ENCODE peak calls at places on chromosomes 4 and X, in nine cellular contexts. M, S, T, V, H, Z, R, U and Y are unnamed samples.

GRCh38 chr4:151218343-151218742 is 58.6 kb upstream of the PRSS48 start:
- DNase-seq in T (peak; percentile 58), M (peak; percentile 53), V (no peak), H (no peak), R (no peak), Z (no peak), U (no peak), S (no peak), Y (no peak)

GRCh38 chr4:105679186-105679585 is 29.3 kb downstream of the INTS12 start:
- DNase-seq in T (no peak), H (no peak), R (no peak), Z (no peak), M (no peak), U (no peak), V (no peak), S (no peak), Y (no peak)

GRCh38 chr4:151690164-151690856 is 70.5 kb downstream of the GATB start:
- DNase-seq in S (no peak), Z (no peak), V (no peak), H (no peak), T (peak; percentile 77), M (peak; percentile 74), U (no peak), R (no peak), Y (no peak)

GRCh38 chr4:87108142-87108546 is 112.3 kb downstream of the KLHL8 start:
- DNase-seq in Z (no peak), R (peak; percentile 74), V (peak; percentile 45), H (peak; percentile 53), S (peak; percentile 69), M (peak; percentile 85), U (no peak), T (peak; percentile 91), Y (no peak)

GRCh38 chr4:121408-122084 is 2.8 kb upstream of the ZNF718 start:
- DNase-seq in R (no peak), Z (no peak), M (no peak), S (no peak), H (no peak), V (no peak), U (no peak), T (no peak), Y (peak; percentile 18)

GRCh38 chr4:144701683-144702233 is 55.8 kb downstream of the HHIP start:
- DNase-seq in U (no peak), H (no peak), V (no peak), M (no peak), T (no peak), S (no peak), Z (no peak), R (no peak), Y (no peak)

GRCh38 chr4:174156239-174156826 is 127.1 kb downstream of the FBXO8 start:
- DNase-seq in R (no peak), T (peak; percentile 63), Z (no peak), S (no peak), H (no peak), V (peak; percentile 15), U (no peak), M (peak; percentile 38), Y (peak; percentile 14)

GRCh38 chr4:101439926-101440325 is 92.6 kb upstream of the PPP3CA start:
- DNase-seq in R (no peak), Z (no peak), S (no peak), U (no peak), M (peak; percentile 15), V (no peak), H (no peak), T (peak; percentile 76), Y (no peak)

GRCh38 chr4:5192271-5192670 is 141.0 kb downstream of the STK32B start:
- DNase-seq in Z (no peak), M (no peak), U (no peak), V (peak; percentile 8), R (no peak), T (no peak), H (no peak), S (no peak), Y (no peak)

GRCh38 chrX:113868169-113868568 is 715.7 kb upstream of the HTR2C start:
- DNase-seq in S (no peak), Z (no peak), R (no peak), V (no peak), U (no peak), H (no peak), T (no peak), M (no peak), Y (no peak)

GRCh38 chr4:141275834-141276233 is 55.1 kb downstream of the ZNF330 start:
- DNase-seq in M (peak; percentile 94), Z (no peak), U (no peak), S (peak; percentile 60), V (no peak), R (no peak), H (no peak), T (peak; percentile 86), Y (no peak)

GRCh38 chrX:10598540-10598939 is 21.8 kb downstream of the MID1 start:
- DNase-seq in Z (no peak), S (no peak), R (no peak), T (no peak), H (no peak), M (no peak), V (no peak), U (no peak), Y (no peak)

GRCh38 chr4:149870008-149870407 is 54.4 kb upstream of the IQCM start:
- DNase-seq in M (no peak), R (no peak), S (no peak), U (no peak), V (no peak), Z (no peak), H (no peak), T (no peak), Y (no peak)

GRCh38 chr4:98653006-98653405 is 5.4 kb downstream of the TSPAN5 start:
- DNase-seq in S (no peak), M (peak; percentile 80), V (peak; percentile 40), U (no peak), R (no peak), T (peak; percentile 83), Z (no peak), H (no peak), Y (no peak)

GRCh38 chrX:11273544-11273943 is 19.7 kb upstream of the AMELX start:
- DNase-seq in S (no peak), Z (no peak), T (peak; percentile 46), H (no peak), V (no peak), M (peak; percentile 53), U (no peak), R (no peak), Y (no peak)

GRCh38 chrX:144040793-144041192 is 156.9 kb downstream of the UBE2NL start:
- DNase-seq in R (no peak), H (no peak), U (no peak), T (no peak), Z (no peak), M (no peak), V (no peak), S (no peak), Y (no peak)

DNA sequence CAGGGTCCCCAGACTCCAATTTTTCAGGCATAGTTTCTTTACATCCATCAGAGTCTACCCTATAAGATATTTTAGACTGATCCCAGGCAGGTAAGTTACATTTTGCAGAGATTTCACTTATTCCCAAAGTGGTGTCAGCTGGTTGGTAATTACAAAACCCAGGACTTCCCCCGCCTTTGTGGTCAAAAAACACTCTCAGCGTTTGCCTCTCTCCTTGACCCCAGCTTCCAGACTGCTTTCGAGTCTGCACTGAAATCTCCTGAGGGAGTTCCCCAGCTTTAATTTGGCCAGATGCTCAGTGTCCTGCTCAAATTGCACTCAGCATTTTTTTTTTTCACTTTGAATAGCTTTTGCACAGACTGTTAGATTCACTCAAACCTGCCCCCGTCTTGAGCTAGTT is 11.2 kb upstream of the AMOT start:
- DNase-seq in T (peak; percentile 36), S (no peak), U (no peak), H (no peak), Z (no peak), R (no peak), M (peak; percentile 73), V (no peak), Y (no peak)
- H3K27me3 ChIP-seq in T (no peaks in the 10 kb centered on the region), S (no peaks in the 10 kb centered on the region), U (no peaks in the 10 kb centered on the region), H (no peaks in the 10 kb centered on the region), Z (no peaks in the 10 kb centered on the region), R (peaks cover 5% of the 10 kb centered on the region), M (peaks cover 9% of the 10 kb centered on the region), V (no peaks in the 10 kb centered on the region), Y (no peaks in the 10 kb centered on the region)

DNA sequence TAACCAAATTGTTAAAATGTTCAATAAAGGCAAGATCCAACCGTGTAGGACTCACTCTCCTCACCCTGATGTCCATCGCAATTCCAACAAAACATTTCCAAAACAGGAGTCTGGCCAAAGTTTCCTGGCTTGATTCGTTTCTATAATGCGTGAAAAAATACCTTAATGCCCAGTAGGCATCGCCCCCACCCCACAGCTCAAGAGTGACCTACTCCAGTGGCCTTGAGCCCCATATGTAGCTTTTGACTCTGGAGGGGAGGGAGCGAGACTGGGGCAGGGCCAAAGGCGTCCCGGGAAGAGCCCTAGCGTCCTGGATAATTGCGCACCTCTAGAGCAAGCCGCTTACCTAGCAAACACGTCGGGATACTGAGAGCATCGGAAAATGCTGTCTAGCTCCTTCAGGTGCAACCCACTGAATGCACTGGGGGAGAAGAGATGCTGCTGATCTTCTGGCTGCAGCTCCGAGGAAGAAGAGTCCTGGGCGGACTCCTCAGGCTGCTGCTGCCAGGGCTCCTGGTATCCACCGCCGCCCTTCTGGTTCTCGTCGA is 55.6 kb upstream of the NKAP start:
- DNase-seq in V (no peak), T (no peak), R (no peak), H (no peak), S (no peak), Z (no peak), M (no peak), U (no peak), Y (no peak)
- H3K27me3 ChIP-seq in V (peaks cover 80% of the 10 kb centered on the region), T (peaks cover 41% of the 10 kb centered on the region), R (peaks cover 43% of the 10 kb centered on the region), H (peaks cover 17% of the 10 kb centered on the region), S (peaks cover 47% of the 10 kb centered on the region), Z (peaks cover 67% of the 10 kb centered on the region), M (peaks cover 40% of the 10 kb centered on the region), U (peaks cover 3% of the 10 kb centered on the region), Y (no peaks in the 10 kb centered on the region)

DNA sequence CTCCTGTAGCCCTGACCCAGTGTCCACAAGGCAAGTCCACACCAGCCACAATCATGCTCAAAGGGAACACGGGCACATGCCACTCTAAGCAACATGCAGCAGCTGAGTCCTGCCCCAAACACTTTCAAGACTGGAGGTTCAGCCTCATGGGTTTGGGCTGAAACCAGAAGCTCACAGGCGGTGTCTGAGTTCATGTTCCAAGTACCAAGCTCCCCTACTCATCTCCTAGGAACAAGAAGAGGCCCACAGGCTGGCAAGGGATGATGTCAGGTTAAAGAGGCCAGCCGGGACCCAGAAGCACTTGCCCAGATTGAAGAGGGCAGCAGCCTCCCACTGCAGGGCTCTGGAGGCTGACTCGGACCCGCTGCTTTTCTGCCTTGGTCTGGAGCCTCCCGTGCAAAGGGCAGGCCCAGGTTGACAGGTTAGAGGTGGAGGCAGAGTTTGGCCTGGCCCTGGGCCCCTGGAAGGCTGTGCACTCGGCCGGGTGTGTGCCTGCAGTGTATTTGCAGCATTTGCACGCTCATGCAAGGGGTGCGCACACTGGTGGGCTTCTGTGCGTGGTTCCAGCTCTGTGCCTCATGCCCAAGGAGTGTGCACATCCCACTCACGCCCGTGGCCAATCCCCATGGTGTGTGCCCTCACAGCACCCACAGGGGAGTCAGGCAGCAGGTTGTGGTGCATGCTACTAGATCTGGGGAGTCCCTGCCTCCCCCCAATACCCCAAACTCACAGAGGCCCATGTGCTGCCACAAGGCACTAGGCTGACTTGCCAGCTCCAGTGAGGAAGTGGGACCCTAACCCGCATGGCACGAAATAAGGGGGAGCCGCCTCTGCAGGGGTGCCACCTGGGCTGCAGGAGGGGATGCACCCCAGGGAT is 2.4 kb downstream of the HMX1 start:
- DNase-seq in V (no peak), U (no peak), M (no peak), T (no peak), R (no peak), S (no peak), H (no peak), Z (no peak), Y (no peak)
- H3K27me3 ChIP-seq in V (peaks cover 96% of the 10 kb centered on the region), U (peaks cover 22% of the 10 kb centered on the region), M (peaks cover 84% of the 10 kb centered on the region), T (peaks cover 31% of the 10 kb centered on the region), R (peaks cover 83% of the 10 kb centered on the region), S (peaks cover 90% of the 10 kb centered on the region), H (peaks cover 49% of the 10 kb centered on the region), Z (peaks cover 90% of the 10 kb centered on the region), Y (no peaks in the 10 kb centered on the region)

GRCh38 chr4:37279894-37280592 is 35.5 kb downstream of the NWD2 start:
- DNase-seq in V (peak; percentile 0), T (no peak), H (no peak), Z (no peak), M (no peak), R (no peak), S (peak; percentile 1), U (no peak), Y (no peak)
- H3K27me3 ChIP-seq in V (no peaks in the 10 kb centered on the region), T (no peaks in the 10 kb centered on the region), H (no peaks in the 10 kb centered on the region), Z (no peaks in the 10 kb centered on the region), M (no peaks in the 10 kb centered on the region), R (no peaks in the 10 kb centered on the region), S (no peaks in the 10 kb centered on the region), U (no peaks in the 10 kb centered on the region), Y (no peaks in the 10 kb centered on the region)